ENCODE peak calls at places on chromosomes 12 and 14, in four cellular contexts. One of them, this sample, is unnamed.

GRCh38 chr14:43894534-43894933 is 612.5 kb downstream of the FSCB start:
- DNase-seq in GM12891: no peak
- DNase-seq in K562: peak; percentile 25
- DNase-seq in GM12878: no peak
- DNase-seq in this sample: peak; percentile 6

GRCh38 chr12:92130999-92131398 is 14.6 kb downstream of the BTG1 start:
- DNase-seq in GM12878: no peak
- DNase-seq in K562: no peak
- DNase-seq in GM12891: no peak
- DNase-seq in this sample: no peak

GRCh38 chr12:21434704-21435103 is 2.8 kb upstream of the PYROXD1 start:
- DNase-seq in K562: no peak
- DNase-seq in GM12878: no peak
- DNase-seq in GM12891: no peak
- DNase-seq in this sample: no peak

GRCh38 chr12:4539167-4539870 is 629 bp downstream of the RAD51AP1 start:
- DNase-seq in K562: no peak
- DNase-seq in GM12891: no peak
- DNase-seq in GM12878: no peak
- DNase-seq in this sample: no peak

GRCh38 chr14:55153951-55154350 is 24.9 kb downstream of the LGALS3 start:
- DNase-seq in GM12878: no peak
- DNase-seq in K562: no peak
- DNase-seq in GM12891: no peak
- DNase-seq in this sample: no peak

GRCh38 chr14:70648374-70648773 is 6.7 kb downstream of the TTC9 start:
- DNase-seq in GM12891: no peak
- DNase-seq in K562: no peak
- DNase-seq in GM12878: no peak
- DNase-seq in this sample: no peak

GRCh38 chr12:4849024-4849594 is 60.6 kb upstream of the KCNA1 start:
- DNase-seq in K562: peak; percentile 37
- DNase-seq in GM12891: no peak
- DNase-seq in GM12878: no peak
- DNase-seq in this sample: no peak

GRCh38 chr14:81436296-81437138 is 36.4 kb upstream of the STON2 start:
- DNase-seq in K562: peak; percentile 92
- DNase-seq in GM12891: peak; percentile 76
- DNase-seq in GM12878: no peak
- DNase-seq in this sample: no peak

GRCh38 chr12:47832263-47832933 is 12.7 kb upstream of the HDAC7 start:
- DNase-seq in K562: no peak
- DNase-seq in GM12891: no peak
- DNase-seq in GM12878: no peak
- DNase-seq in this sample: no peak

GRCh38 chr12:124392991-124393790 is 98.3 kb downstream of the RFLNA start:
- DNase-seq in GM12891: no peak
- DNase-seq in K562: no peak
- DNase-seq in GM12878: no peak
- DNase-seq in this sample: no peak

GRCh38 chr12:56271031-56271430 is 4.3 kb downstream of the COQ10A start:
- DNase-seq in K562: peak; percentile 36
- DNase-seq in GM12878: no peak
- DNase-seq in GM12891: no peak
- DNase-seq in this sample: no peak

GRCh38 chr12:54051081-54051912 is 2.3 kb upstream of the HOXC4 start:
- DNase-seq in GM12878: no peak
- DNase-seq in K562: no peak
- DNase-seq in GM12891: no peak
- DNase-seq in this sample: no peak

GRCh38 chr14:68552597-68552996 is 240.3 kb downstream of the ZFP36L1 start:
- DNase-seq in K562: no peak
- DNase-seq in GM12878: no peak
- DNase-seq in GM12891: no peak
- DNase-seq in this sample: no peak

GRCh38 chr12:65570451-65571130 is 253.7 kb upstream of the HMGA2 start:
- DNase-seq in K562: no peak
- DNase-seq in GM12878: no peak
- DNase-seq in GM12891: no peak
- DNase-seq in this sample: no peak

GRCh38 chr12:91774471-91774921 is 371.1 kb downstream of the BTG1 start:
- DNase-seq in GM12878: no peak
- DNase-seq in K562: no peak
- DNase-seq in GM12891: no peak
- DNase-seq in this sample: no peak

DNA sequence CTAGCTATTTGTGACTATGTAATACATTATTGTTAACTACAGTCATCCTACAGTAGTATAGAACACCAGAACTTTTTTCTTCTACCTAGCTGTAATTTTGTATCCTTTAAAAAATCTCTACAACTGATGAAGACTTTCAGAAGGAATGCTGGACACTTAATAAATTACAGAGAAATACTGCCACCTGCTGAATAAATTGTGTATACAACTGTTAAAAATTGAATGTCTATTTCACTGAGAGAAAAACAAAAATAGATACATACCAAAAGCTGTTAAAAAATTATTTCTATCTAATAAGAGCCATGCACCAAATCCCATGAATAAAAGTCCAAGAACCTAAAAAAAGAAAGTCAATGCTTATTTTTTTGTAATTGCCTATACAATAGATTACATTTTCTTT is 6.6 kb downstream of the TSPAN19 start:
- DNase-seq in GM12878: no peak
- DNase-seq in GM12891: no peak
- DNase-seq in K562: no peak
- DNase-seq in this sample: no peak
- TF ChIP-seq SPI1 in GM12878: no peak
- TF ChIP-seq SPI1 in GM12891: no peak
- TF ChIP-seq SPI1 in K562: no peak
- TF ChIP-seq SPI1 in this sample: no peak

GRCh38 chr14:104692261-104692938 is 3.0 kb downstream of the INF2 start:
- DNase-seq in GM12878: no peak
- DNase-seq in K562: no peak
- DNase-seq in GM12891: no peak
- DNase-seq in this sample: no peak
- TF ChIP-seq SPI1 in GM12878: no peak
- TF ChIP-seq SPI1 in K562: no peak
- TF ChIP-seq SPI1 in GM12891: no peak
- TF ChIP-seq SPI1 in this sample: no peak

GRCh38 chr12:1050059-1050707 is 59.2 kb downstream of the ERC1 start:
- DNase-seq in GM12891: no peak
- DNase-seq in GM12878: no peak
- DNase-seq in K562: no peak
- DNase-seq in this sample: peak; percentile 25
- TF ChIP-seq SPI1 in GM12891: no peak
- TF ChIP-seq SPI1 in GM12878: no peak
- TF ChIP-seq SPI1 in K562: no peak
- TF ChIP-seq SPI1 in this sample: peak; percentile 60

DNA sequence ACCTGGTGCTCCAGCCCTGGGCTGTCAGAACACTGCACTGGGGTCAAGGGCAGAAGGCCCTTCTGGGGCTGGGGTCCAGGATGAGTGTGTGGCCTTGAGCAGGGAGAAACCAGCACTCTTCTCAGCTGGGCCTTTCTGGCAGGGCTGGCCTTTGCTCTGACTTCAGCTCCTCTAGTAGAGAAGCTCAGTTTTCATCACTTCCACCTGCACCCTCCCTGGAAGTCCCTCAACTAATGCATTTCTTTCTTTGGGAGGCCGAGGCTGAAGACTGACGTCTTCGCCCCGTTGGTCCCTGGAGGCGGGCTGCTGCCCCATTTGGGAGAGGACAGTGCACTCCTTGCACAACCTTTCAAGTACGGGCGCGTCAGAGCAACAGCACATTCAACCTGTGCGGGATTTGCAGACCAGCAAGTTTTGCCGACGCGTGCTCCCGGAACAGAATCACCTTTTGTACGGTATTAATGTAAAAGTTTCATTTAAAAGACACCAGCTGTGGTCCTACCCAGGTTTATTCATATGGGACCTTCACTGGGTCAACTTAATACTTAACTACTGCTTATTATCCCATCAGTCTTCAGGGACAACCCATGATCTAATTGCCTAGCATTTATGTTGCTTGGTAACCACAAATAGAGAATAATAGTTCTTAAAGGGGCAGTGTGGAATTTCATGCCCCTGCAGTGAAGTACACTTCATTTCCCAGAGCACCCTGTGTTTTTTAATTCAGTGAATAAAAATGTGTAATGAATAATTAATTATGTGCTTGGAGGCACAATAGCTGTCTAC is 134.9 kb upstream of the VRK1 start:
- DNase-seq in K562: no peak
- DNase-seq in GM12891: no peak
- DNase-seq in GM12878: no peak
- DNase-seq in this sample: no peak
- TF ChIP-seq SPI1 in K562: no peak
- TF ChIP-seq SPI1 in GM12891: no peak
- TF ChIP-seq SPI1 in GM12878: no peak
- TF ChIP-seq SPI1 in this sample: no peak

GRCh38 chr14:21100931-21101330 is at the start of gene TMEM253:
- DNase-seq in GM12878: no peak
- DNase-seq in GM12891: no peak
- DNase-seq in K562: no peak
- DNase-seq in this sample: no peak
- TF ChIP-seq SPI1 in GM12878: no peak
- TF ChIP-seq SPI1 in GM12891: no peak
- TF ChIP-seq SPI1 in K562: no peak
- TF ChIP-seq SPI1 in this sample: no peak

This sample was measured in HL-60.